ENCODE peak calls at places on chromosomes 11 and 22, in four cellular contexts. T is activated CD4-positive, alpha-beta T cell treated with anti-CD3 and anti-CD28 coated beads, Interleukin-2, amount 50 U/mL, for 48 hours; K is AG08395; O is cardiac fibroblast. L is an unnamed sample.

GRCh38 chr11:2796508-2797180 is 88.9 kb downstream of the CDKN1C start:
- DNase-seq in T (no peak), K (no peak), O (no peak), L (no peak)

GRCh38 chr11:7640826-7641225 is 32.5 kb downstream of the CYB5R2 start:
- DNase-seq in T (no peak), K (no peak), O (no peak), L (no peak)

GRCh38 chr11:115869780-115870431 is 365.7 kb upstream of the CADM1 start:
- DNase-seq in T (no peak), K (no peak), O (peak; percentile 2), L (peak; percentile 33)

GRCh38 chr11:3786781-3787428 is 10.4 kb downstream of the NUP98 start:
- DNase-seq in T (no peak), K (peak; percentile 49), O (peak; percentile 30), L (no peak)

GRCh38 chr11:118544010-118544646 is 13.1 kb downstream of the TMEM25 start:
- DNase-seq in T (no peak), K (no peak), O (no peak), L (no peak)

GRCh38 chr22:19448076-19448607 is 631 bp upstream of the C22orf39 start:
- DNase-seq in T (peak; percentile 15), K (peak; percentile 71), O (peak; percentile 77), L (peak; percentile 64)

GRCh38 chr22:38298312-38299000 is 18.8 kb downstream of the CSNK1E start:
- DNase-seq in T (peak; percentile 50), K (no peak), O (peak; percentile 94), L (no peak)

GRCh38 chr11:34188181-34188580 is 82.8 kb downstream of the NAT10 start:
- DNase-seq in T (no peak), K (no peak), O (no peak), L (no peak)

GRCh38 chr11:68546555-68546954 is 86.0 kb downstream of the PPP6R3 start:
- DNase-seq in T (no peak), K (peak; percentile 20), O (no peak), L (no peak)

GRCh38 chr11:44065851-44066731 is at the start of gene ACCS:
- DNase-seq in T (peak; percentile 84), K (peak; percentile 94), O (peak; percentile 99), L (peak; percentile 93)

GRCh38 chr11:13009921-13010736 is 1.0 kb downstream of the RASSF10 start:
- DNase-seq in T (no peak), K (no peak), O (no peak), L (no peak)